ENCODE peak calls at places on chromosome 6, in eight cellular contexts. I, U, N, R, A, B, O and C are unnamed samples.

GRCh38 chr6:102387351-102388033 is 994.0 kb downstream of the GRIK2 start:
- DNase-seq in I (no peak), U (no peak), N (no peak), R (no peak), A (no peak), B (no peak), O (no peak), C (no peak)

GRCh38 chr6:31607317-31607716 is 7.7 kb upstream of the AIF1 start:
- DNase-seq in I (no peak), U (no peak), N (no peak), R (no peak), A (no peak), B (no peak), O (no peak), C (no peak)

GRCh38 chr6:112298816-112299281 is 44.5 kb upstream of the LAMA4 start:
- DNase-seq in I (peak), U (no peak), N (peak), R (no peak), A (no peak), B (no peak), O (no peak), C (peak)

GRCh38 chr6:128519931-128520435 is 416 bp downstream of the PTPRK start:
- DNase-seq in I (no peak), U (peak), N (no peak), R (peak), A (peak), B (peak), O (peak), C (no peak)

GRCh38 chr6:41088451-41088850 is 15.7 kb downstream of the NFYA start:
- DNase-seq in I (no peak), U (no peak), N (peak), R (no peak), A (no peak), B (no peak), O (no peak), C (no peak)

GRCh38 chr6:143223895-143224294 is 163.2 kb downstream of the AIG1 start:
- DNase-seq in I (no peak), U (peak), N (peak), R (no peak), A (no peak), B (peak), O (peak), C (no peak)

GRCh38 chr6:168004945-168005344 is 7.5 kb downstream of the KIF25 start:
- DNase-seq in I (no peak), U (no peak), N (no peak), R (no peak), A (no peak), B (no peak), O (no peak), C (no peak)

GRCh38 chr6:87919416-87919815 is 128.2 kb upstream of the SPACA1 start:
- DNase-seq in I (no peak), U (no peak), N (no peak), R (no peak), A (no peak), B (no peak), O (no peak), C (no peak)

GRCh38 chr6:54135665-54136370 is 24.6 kb downstream of the MLIP start:
- DNase-seq in I (peak), U (no peak), N (peak), R (no peak), A (no peak), B (no peak), O (no peak), C (no peak)

GRCh38 chr6:135875446-135875845 is 23.9 kb downstream of the PDE7B start:
- DNase-seq in I (no peak), U (no peak), N (no peak), R (no peak), A (no peak), B (no peak), O (no peak), C (no peak)

GRCh38 chr6:18551228-18551627 is 164.1 kb downstream of the RNF144B start:
- DNase-seq in I (peak), U (no peak), N (peak), R (no peak), A (no peak), B (no peak), O (no peak), C (peak)

GRCh38 chr6:156910938-156911337 is 133.8 kb downstream of the ARID1B start:
- DNase-seq in I (no peak), U (no peak), N (no peak), R (no peak), A (no peak), B (no peak), O (no peak), C (no peak)

GRCh38 chr6:54307412-54308036 is 717 bp upstream of the TINAG start:
- DNase-seq in I (no peak), U (no peak), N (no peak), R (no peak), A (no peak), B (no peak), O (no peak), C (no peak)

GRCh38 chr6:80767808-80768207 is 661.3 kb downstream of the BCKDHB start:
- DNase-seq in I (peak), U (peak), N (peak), R (no peak), A (no peak), B (peak), O (peak), C (peak)

GRCh38 chr6:163573503-163574179 is 159.1 kb downstream of the QKI start:
- DNase-seq in I (no peak), U (no peak), N (no peak), R (no peak), A (no peak), B (no peak), O (no peak), C (no peak)

GRCh38 chr6:106586815-106587214 is 42.5 kb downstream of the RTN4IP1 start:
- DNase-seq in I (no peak), U (no peak), N (no peak), R (no peak), A (no peak), B (no peak), O (no peak), C (peak)

GRCh38 chr6:55964136-55964535 is 88.7 kb upstream of the BMP5 start:
- DNase-seq in I (no peak), U (no peak), N (no peak), R (no peak), A (no peak), B (no peak), O (no peak), C (no peak)

DNA sequence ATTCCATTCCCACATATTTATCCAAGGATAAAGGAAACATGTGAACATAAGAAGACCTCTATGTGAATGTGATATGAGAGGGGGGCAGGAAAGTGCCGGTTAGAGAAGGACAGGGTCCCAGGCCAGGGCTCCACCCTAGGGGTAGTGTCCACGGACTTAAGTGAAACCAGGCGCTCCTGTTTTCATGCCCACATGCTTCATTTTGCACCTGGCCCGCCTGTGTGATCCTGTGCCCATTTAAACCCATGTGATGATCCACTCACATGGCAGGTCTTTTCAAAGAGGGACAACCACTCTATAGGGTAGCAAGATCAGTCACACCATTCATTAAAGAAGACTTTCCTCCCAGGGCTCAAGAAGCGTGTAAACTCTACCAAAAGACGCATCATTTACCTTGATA is 865.3 kb upstream of the GJE1 start:
- DNase-seq in I (no peak), U (no peak), N (no peak), R (no peak), A (peak), B (no peak), O (no peak), C (no peak)
- H3K27ac ChIP-seq in I (no peak), U (no peak), N (no peak), R (no peak), A (no peak), B (peak), O (no peak), C (no peak)

DNA sequence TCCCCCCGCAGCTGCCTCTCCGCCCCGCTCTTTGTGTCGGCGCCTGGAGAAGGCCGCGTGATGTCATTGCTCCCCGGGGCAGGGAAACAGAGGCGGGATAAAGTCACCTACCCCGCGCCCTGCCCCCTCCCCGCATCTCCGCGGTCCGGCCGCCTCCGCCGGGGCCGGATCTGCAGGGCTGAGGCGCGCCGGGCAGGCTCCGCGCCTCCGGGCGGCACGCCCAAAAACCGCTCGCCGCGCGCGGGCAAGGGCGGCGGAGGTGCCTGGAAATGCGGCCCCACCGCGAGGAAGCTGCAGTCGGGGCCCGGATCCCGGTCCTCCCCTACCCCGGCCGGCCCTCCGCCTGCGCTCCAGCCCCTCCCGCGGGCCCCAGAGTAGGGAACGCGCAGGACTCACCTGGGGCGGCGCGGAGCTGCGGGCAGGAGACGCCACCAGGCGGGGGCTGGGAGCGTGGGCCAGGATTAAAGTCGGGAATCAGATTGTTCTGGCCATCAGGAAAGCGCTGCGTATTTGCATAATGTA is at the start of gene FAXC:
- DNase-seq in I (no peak), U (peak), N (no peak), R (peak), A (peak), B (no peak), O (no peak), C (no peak)
- H3K27ac ChIP-seq in I (no peak), U (peak), N (no peak), R (peak), A (peak), B (no peak), O (no peak), C (no peak)

DNA sequence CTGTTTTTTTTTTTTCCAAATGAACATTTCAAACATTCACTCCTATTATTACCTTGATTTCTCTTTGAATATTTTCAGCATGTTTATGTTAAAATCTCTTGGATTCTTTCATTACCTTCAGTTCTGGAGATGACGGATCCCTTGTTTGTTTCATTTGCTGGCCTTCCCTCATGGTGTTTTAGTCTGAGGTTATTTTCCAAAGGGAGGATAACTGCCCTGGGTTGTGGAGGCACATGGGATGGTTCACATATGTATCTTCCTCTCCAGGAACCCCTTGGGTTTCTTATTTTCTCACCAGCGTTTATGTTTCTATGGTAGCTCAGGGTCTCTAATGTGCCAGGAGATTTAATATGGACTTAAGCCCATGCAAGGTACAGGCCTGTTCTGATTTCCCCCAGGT is 36.3 kb downstream of the ECT2L start:
- DNase-seq in I (no peak), U (no peak), N (no peak), R (no peak), A (no peak), B (no peak), O (no peak), C (no peak)
- H3K27ac ChIP-seq in I (no peak), U (no peak), N (no peak), R (no peak), A (no peak), B (no peak), O (peak), C (no peak)

GRCh38 chr6:107653183-107653580 is 163.3 kb downstream of the SOBP start:
- DNase-seq in I (no peak), U (peak), N (no peak), R (no peak), A (no peak), B (no peak), O (peak), C (no peak)
- H3K27ac ChIP-seq in I (no peak), U (peak), N (no peak), R (no peak), A (no peak), B (no peak), O (peak), C (no peak)

DNA sequence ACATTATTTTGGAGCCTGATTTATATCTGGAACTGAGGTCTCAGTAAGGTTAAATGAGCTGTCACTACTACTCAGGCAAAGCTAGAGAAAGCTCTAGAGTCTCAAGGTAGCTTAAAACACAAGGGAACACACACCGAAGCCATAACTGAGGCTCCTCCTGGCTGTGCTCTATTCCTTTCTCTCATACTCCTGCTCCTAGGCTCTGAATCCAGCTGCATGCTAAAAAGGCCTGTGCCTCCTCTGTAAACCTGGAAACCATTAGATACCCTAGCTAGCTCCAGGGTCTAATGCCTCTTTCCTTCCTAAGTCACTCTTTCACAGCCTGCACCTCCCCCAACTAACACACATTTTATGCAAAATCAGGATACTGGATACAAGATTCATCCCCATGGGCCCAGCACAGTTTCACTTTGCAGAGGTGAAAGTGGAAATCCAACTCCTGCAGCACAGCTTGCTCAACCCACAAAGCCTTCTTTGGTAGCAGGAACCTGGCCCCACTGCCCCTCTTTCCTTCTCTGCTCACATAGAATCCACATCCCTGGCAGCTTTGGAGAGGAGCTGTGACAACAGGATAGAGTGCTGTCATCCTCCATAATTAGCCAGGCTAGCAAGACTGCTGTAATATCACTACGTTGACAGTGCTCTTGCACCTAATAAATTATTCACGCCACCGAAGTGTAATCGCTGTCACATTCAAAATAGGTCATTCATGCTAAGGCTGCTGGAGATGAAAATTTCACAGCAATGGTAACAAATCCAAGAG is 16.9 kb downstream of the RIPOR2 start:
- DNase-seq in I (no peak), U (no peak), N (no peak), R (no peak), A (no peak), B (no peak), O (no peak), C (no peak)
- H3K27ac ChIP-seq in I (no peak), U (peak), N (no peak), R (no peak), A (no peak), B (peak), O (no peak), C (no peak)

DNA sequence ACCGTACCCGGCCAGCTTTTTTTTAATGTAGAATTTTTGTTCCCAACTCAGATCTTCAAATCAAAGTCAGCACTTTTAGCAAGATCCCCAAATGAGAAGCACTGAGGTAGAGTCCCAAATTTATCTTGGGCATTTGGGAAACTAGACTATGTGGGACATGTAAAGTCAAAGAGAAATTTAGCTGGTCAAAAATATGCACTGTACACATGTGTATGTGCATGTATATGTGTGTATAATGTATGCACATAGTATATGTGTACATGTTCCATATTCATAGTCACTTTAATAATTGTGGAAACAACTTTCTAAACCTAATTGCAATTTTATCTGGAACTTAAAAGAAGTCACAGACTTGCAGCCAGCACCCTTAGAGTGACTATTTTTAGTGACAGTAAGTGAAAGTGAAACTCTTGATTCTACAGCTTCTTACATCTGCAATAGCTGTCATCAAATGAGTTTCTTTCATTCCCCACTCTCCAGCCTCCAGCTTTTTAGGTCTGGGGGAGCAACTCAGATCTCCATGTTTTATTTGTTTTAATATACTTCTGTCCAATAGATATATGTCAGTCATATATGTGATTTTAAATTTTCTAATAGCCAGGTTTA is 53.6 kb downstream of the CDC40 start:
- DNase-seq in I (no peak), U (no peak), N (no peak), R (no peak), A (no peak), B (no peak), O (no peak), C (no peak)
- H3K27ac ChIP-seq in I (no peak), U (no peak), N (no peak), R (no peak), A (no peak), B (no peak), O (peak), C (no peak)

GRCh38 chr6:4586469-4586859 is 189.7 kb upstream of the CDYL start:
- DNase-seq in I (no peak), U (no peak), N (no peak), R (no peak), A (no peak), B (no peak), O (no peak), C (no peak)
- H3K27ac ChIP-seq in I (no peak), U (no peak), N (no peak), R (no peak), A (no peak), B (no peak), O (no peak), C (peak)